ENCODE peak calls at places on chromosomes 3 and 15, in six cellular contexts. U, L, T, D, S and F are unnamed samples.

GRCh38 chr15:79370716-79371115 is 59.8 kb downstream of the TMED3 start:
- DNase-seq in U (no peak), L (peak), T (peak), D (peak), S (no peak), F (peak)

GRCh38 chr3:9422712-9423424 is 25.5 kb downstream of the SETD5 start:
- DNase-seq in U (no peak), L (peak), T (peak), D (peak), S (no peak), F (peak)

GRCh38 chr15:83285284-83285978 is 967 bp upstream of the BNC1 start:
- DNase-seq in U (no peak), L (no peak), T (no peak), D (peak), S (no peak), F (peak)

GRCh38 chr3:196603683-196604082 is 35.2 kb downstream of the FBXO45 start:
- DNase-seq in U (no peak), L (no peak), T (no peak), D (no peak), S (no peak), F (no peak)

GRCh38 chr3:8607285-8608040 is 37.1 kb downstream of the SSUH2 start:
- DNase-seq in U (no peak), L (peak), T (peak), D (peak), S (peak), F (peak)

GRCh38 chr3:10706156-10707088 is 109.6 kb upstream of the SLC6A11 start:
- DNase-seq in U (no peak), L (no peak), T (no peak), D (peak), S (no peak), F (no peak)

GRCh38 chr3:57064615-57065014 is 4.2 kb downstream of the SPATA12 start:
- DNase-seq in U (no peak), L (no peak), T (no peak), D (no peak), S (no peak), F (no peak)

GRCh38 chr15:90200534-90201139 is 493 bp upstream of the SEMA4B start:
- DNase-seq in U (no peak), L (no peak), T (no peak), D (no peak), S (no peak), F (no peak)

GRCh38 chr15:90059208-90059985 is 42.9 kb downstream of the IDH2 start:
- DNase-seq in U (no peak), L (no peak), T (no peak), D (peak), S (no peak), F (no peak)

GRCh38 chr15:62719316-62719715 is 323.2 kb upstream of the TPM1 start:
- DNase-seq in U (no peak), L (peak), T (peak), D (no peak), S (no peak), F (peak)

GRCh38 chr15:85956515-85957275 is 123.0 kb upstream of the AGBL1 start:
- DNase-seq in U (no peak), L (peak), T (peak), D (no peak), S (no peak), F (no peak)

GRCh38 chr15:90151989-90152645 is 49.0 kb upstream of the SEMA4B start:
- DNase-seq in U (no peak), L (no peak), T (no peak), D (peak), S (peak), F (no peak)

GRCh38 chr3:126106336-126107202 is 22.6 kb upstream of the SLC41A3 start:
- DNase-seq in U (no peak), L (no peak), T (no peak), D (no peak), S (no peak), F (no peak)

GRCh38 chr3:126539558-126540250 is 15.7 kb downstream of the CHST13 start:
- DNase-seq in U (no peak), L (no peak), T (no peak), D (no peak), S (no peak), F (no peak)

GRCh38 chr3:142053244-142053643 is 96.1 kb downstream of the TFDP2 start:
- DNase-seq in U (no peak), L (peak), T (no peak), D (no peak), S (no peak), F (peak)

GRCh38 chr3:188974856-188975611 is 196.7 kb upstream of the TPRG1 start:
- DNase-seq in U (no peak), L (peak), T (peak), D (no peak), S (no peak), F (peak)

GRCh38 chr15:96046620-96047240 is 283.8 kb upstream of the NR2F2 start:
- DNase-seq in U (no peak), L (peak), T (peak), D (peak), S (no peak), F (peak)

GRCh38 chr3:136659253-136659652 is 92.9 kb downstream of the STAG1 start:
- DNase-seq in U (no peak), L (peak), T (peak), D (peak), S (no peak), F (peak)

GRCh38 chr3:128004661-128005060 is 47.6 kb upstream of the SEC61A1 start:
- DNase-seq in U (no peak), L (no peak), T (no peak), D (no peak), S (no peak), F (no peak)

GRCh38 chr15:74202461-74203401 is at the start of gene STRA6:
- DNase-seq in U (peak), L (peak), T (peak), D (peak), S (peak), F (no peak)

GRCh38 chr3:13833506-13834257 is 46.2 kb downstream of the WNT7A start:
- DNase-seq in U (no peak), L (no peak), T (no peak), D (no peak), S (no peak), F (no peak)

GRCh38 chr3:10008588-10009344 is 17.5 kb upstream of the FANCD2 start:
- DNase-seq in U (no peak), L (peak), T (peak), D (peak), S (no peak), F (peak)

GRCh38 chr3:196969660-196970546 is 1.3 kb upstream of the PIGZ start:
- DNase-seq in U (no peak), L (peak), T (no peak), D (peak), S (peak), F (peak)

GRCh38 chr3:149715247-149715646 is 37.0 kb downstream of the COMMD2 start:
- DNase-seq in U (no peak), L (no peak), T (no peak), D (no peak), S (no peak), F (no peak)

GRCh38 chr3:149713730-149714654 is 38.3 kb downstream of the COMMD2 start:
- DNase-seq in U (no peak), L (no peak), T (no peak), D (no peak), S (no peak), F (no peak)

GRCh38 chr3:149716984-149717383 is 35.3 kb downstream of the COMMD2 start:
- DNase-seq in U (no peak), L (no peak), T (no peak), D (no peak), S (no peak), F (no peak)

GRCh38 chr3:149720918-149721317 is 31.4 kb downstream of the COMMD2 start:
- DNase-seq in U (no peak), L (no peak), T (no peak), D (no peak), S (no peak), F (no peak)

GRCh38 chr3:149717391-149718056 is 34.8 kb downstream of the COMMD2 start:
- DNase-seq in U (no peak), L (peak), T (peak), D (peak), S (peak), F (peak)
- H3K9ac ChIP-seq in U (no peak), L (no peak), T (no peak), D (no peak), S (no peak), F (no peak)

GRCh38 chr3:160475153-160475552 is 25.6 kb upstream of the TRIM59 start:
- DNase-seq in U (no peak), L (no peak), T (no peak), D (no peak), S (no peak), F (no peak)
- H3K9ac ChIP-seq in U (no peak), L (no peak), T (peak), D (no peak), S (no peak), F (no peak)

GRCh38 chr3:140523600-140523999 is 154.3 kb upstream of the TRIM42 start:
- DNase-seq in U (no peak), L (no peak), T (no peak), D (no peak), S (no peak), F (no peak)
- H3K9ac ChIP-seq in U (no peak), L (no peak), T (no peak), D (no peak), S (no peak), F (no peak)

GRCh38 chr3:50263443-50264388 is 5.2 kb upstream of the SEMA3B start:
- DNase-seq in U (no peak), L (no peak), T (no peak), D (no peak), S (no peak), F (peak)
- H3K9ac ChIP-seq in U (no peak), L (no peak), T (peak), D (peak), S (peak), F (peak)

GRCh38 chr3:40102182-40102581 is 207.3 kb upstream of the EIF1B start:
- DNase-seq in U (no peak), L (no peak), T (no peak), D (no peak), S (no peak), F (no peak)
- H3K9ac ChIP-seq in U (no peak), L (no peak), T (no peak), D (no peak), S (no peak), F (no peak)

GRCh38 chr3:48039487-48040190 is 23.4 kb upstream of the MAP4 start:
- DNase-seq in U (no peak), L (peak), T (peak), D (peak), S (peak), F (peak)
- H3K9ac ChIP-seq in U (no peak), L (peak), T (peak), D (no peak), S (peak), F (peak)

GRCh38 chr3:158260392-158260791 is 150.5 kb downstream of the RSRC1 start:
- DNase-seq in U (no peak), L (peak), T (no peak), D (no peak), S (no peak), F (no peak)

GRCh38 chr3:158267015-158267414 is 157.1 kb downstream of the RSRC1 start:
- DNase-seq in U (no peak), L (no peak), T (no peak), D (no peak), S (no peak), F (peak)

GRCh38 chr3:158258619-158259018 is 148.7 kb downstream of the RSRC1 start:
- DNase-seq in U (no peak), L (no peak), T (no peak), D (no peak), S (no peak), F (no peak)

GRCh38 chr3:158264894-158265293 is 155.0 kb downstream of the RSRC1 start:
- DNase-seq in U (no peak), L (no peak), T (no peak), D (no peak), S (no peak), F (no peak)

DNA sequence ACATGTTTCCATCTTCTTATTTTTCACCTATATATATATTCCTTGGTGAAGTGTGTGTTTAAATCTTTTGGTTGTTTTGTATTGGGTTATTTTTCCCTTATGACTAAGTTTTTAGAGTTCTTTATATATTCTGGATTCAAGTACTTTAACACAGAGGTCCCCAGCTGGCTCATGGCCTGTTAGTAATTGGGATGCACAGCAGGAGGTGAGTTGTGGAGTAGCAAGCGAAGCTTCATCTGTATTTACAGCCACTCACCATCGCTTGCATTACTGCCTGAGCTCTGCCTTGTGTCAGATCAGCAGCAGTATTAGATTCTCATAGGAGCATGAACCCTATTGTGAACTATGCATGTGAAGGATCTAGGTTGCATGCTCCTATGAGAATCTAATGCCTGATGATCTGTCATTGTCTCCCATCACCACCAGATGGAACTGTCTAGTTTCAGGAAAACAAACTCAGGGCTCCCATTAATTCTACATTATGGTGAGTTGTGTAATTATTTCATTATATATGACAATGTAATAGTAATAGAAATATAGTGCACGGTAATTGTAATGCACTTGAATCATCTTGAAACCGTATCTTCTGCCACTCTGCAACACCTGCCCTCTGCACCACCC is 151.6 kb downstream of the RSRC1 start:
- DNase-seq in U (no peak), L (no peak), T (no peak), D (no peak), S (peak), F (no peak)
- H3K9ac ChIP-seq in U (no peak), L (no peak), T (no peak), D (no peak), S (no peak), F (no peak)

GRCh38 chr3:51328206-51328605 is 56.9 kb upstream of the MANF start:
- DNase-seq in U (no peak), L (no peak), T (no peak), D (no peak), S (no peak), F (no peak)
- H3K9ac ChIP-seq in U (no peak), L (no peak), T (no peak), D (no peak), S (no peak), F (no peak)

DNA sequence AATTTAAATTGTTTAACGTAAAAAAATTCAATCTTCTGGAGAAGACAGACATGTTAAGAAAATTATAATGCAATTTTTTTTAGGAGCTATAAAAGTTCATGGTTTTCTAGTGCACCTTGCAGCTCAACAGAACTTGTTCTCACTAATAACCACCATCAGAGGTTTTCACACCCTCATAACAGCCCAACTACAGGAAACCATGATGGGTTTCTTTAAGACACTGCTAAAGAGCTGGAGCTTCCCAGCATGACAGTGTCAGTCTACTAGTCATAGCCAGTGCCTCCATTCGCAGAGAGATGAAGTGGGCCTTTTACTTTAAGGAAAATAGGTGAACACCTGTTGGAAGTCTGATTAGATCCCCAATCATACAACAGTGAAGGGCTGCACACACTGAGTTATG is 224.1 kb upstream of the TRIM42 start:
- DNase-seq in U (no peak), L (no peak), T (no peak), D (no peak), S (no peak), F (no peak)
- H3K9ac ChIP-seq in U (no peak), L (no peak), T (no peak), D (no peak), S (no peak), F (no peak)